ENCODE peak calls at places on chromosomes 7 and 10, in six cellular contexts. One of them, this sample, is unnamed.

GRCh38 chr10:103645141-103646054 is 151.9 kb downstream of the NEURL1 start:
- DNase-seq in frontal cortex: no peak
- DNase-seq in CD4-positive, alpha-beta T cell: no peak
- DNase-seq in Caco-2: peak; percentile 66
- DNase-seq in H4: no peak
- DNase-seq in PC-9: no peak
- DNase-seq in this sample: peak; percentile 57

GRCh38 chr7:6305330-6305729 is 32.9 kb upstream of the CYTH3 start:
- DNase-seq in frontal cortex: no peak
- DNase-seq in CD4-positive, alpha-beta T cell: no peak
- DNase-seq in Caco-2: no peak
- DNase-seq in H4: no peak
- DNase-seq in PC-9: no peak
- DNase-seq in this sample: no peak

GRCh38 chr7:2180081-2180480 is 52.7 kb downstream of the MAD1L1 start:
- DNase-seq in frontal cortex: no peak
- DNase-seq in CD4-positive, alpha-beta T cell: no peak
- DNase-seq in Caco-2: no peak
- DNase-seq in H4: no peak
- DNase-seq in PC-9: no peak
- DNase-seq in this sample: no peak

GRCh38 chr7:55019691-55020480 is 1.1 kb downstream of the EGFR start:
- DNase-seq in frontal cortex: peak; percentile 43
- DNase-seq in CD4-positive, alpha-beta T cell: no peak
- DNase-seq in Caco-2: peak; percentile 73
- DNase-seq in H4: no peak
- DNase-seq in PC-9: no peak
- DNase-seq in this sample: no peak

GRCh38 chr10:122307669-122308486 is 36.8 kb downstream of the BTBD16 start:
- DNase-seq in frontal cortex: no peak
- DNase-seq in CD4-positive, alpha-beta T cell: no peak
- DNase-seq in Caco-2: no peak
- DNase-seq in H4: peak; percentile 96
- DNase-seq in PC-9: peak; percentile 72
- DNase-seq in this sample: peak; percentile 71

GRCh38 chr7:32147909-32148308 is 77.7 kb upstream of the PDE1C start:
- DNase-seq in frontal cortex: no peak
- DNase-seq in CD4-positive, alpha-beta T cell: no peak
- DNase-seq in Caco-2: no peak
- DNase-seq in H4: no peak
- DNase-seq in PC-9: no peak
- DNase-seq in this sample: no peak

GRCh38 chr7:27735165-27735564 is 4.8 kb upstream of the TAX1BP1 start:
- DNase-seq in frontal cortex: no peak
- DNase-seq in CD4-positive, alpha-beta T cell: no peak
- DNase-seq in Caco-2: no peak
- DNase-seq in H4: no peak
- DNase-seq in PC-9: peak; percentile 88
- DNase-seq in this sample: no peak

GRCh38 chr7:4801839-4802231 is 26.4 kb downstream of the AP5Z1 start:
- DNase-seq in frontal cortex: no peak
- DNase-seq in CD4-positive, alpha-beta T cell: no peak
- DNase-seq in Caco-2: no peak
- DNase-seq in H4: no peak
- DNase-seq in PC-9: no peak
- DNase-seq in this sample: no peak

GRCh38 chr7:138483516-138483915 is 23.5 kb downstream of the TRIM24 start:
- DNase-seq in frontal cortex: no peak
- DNase-seq in CD4-positive, alpha-beta T cell: no peak
- DNase-seq in Caco-2: no peak
- DNase-seq in H4: no peak
- DNase-seq in PC-9: no peak
- DNase-seq in this sample: no peak

GRCh38 chr7:124113040-124113439 is 80.2 kb upstream of the TMEM229A start:
- DNase-seq in frontal cortex: no peak
- DNase-seq in CD4-positive, alpha-beta T cell: no peak
- DNase-seq in Caco-2: no peak
- DNase-seq in H4: no peak
- DNase-seq in PC-9: no peak
- DNase-seq in this sample: no peak

GRCh38 chr7:74371381-74372059 is 82.2 kb upstream of the GTF2IRD1 start:
- DNase-seq in frontal cortex: no peak
- DNase-seq in CD4-positive, alpha-beta T cell: no peak
- DNase-seq in Caco-2: peak; percentile 63
- DNase-seq in H4: no peak
- DNase-seq in PC-9: peak; percentile 49
- DNase-seq in this sample: peak; percentile 24

GRCh38 chr10:77949167-77949566 is 22.6 kb upstream of the DLG5 start:
- DNase-seq in frontal cortex: no peak
- DNase-seq in CD4-positive, alpha-beta T cell: no peak
- DNase-seq in Caco-2: no peak
- DNase-seq in H4: peak; percentile 72
- DNase-seq in PC-9: peak; percentile 98
- DNase-seq in this sample: no peak

GRCh38 chr10:28054211-28054888 is 55.5 kb upstream of the ODAD2 start:
- DNase-seq in frontal cortex: no peak
- DNase-seq in CD4-positive, alpha-beta T cell: no peak
- DNase-seq in Caco-2: no peak
- DNase-seq in H4: peak; percentile 80
- DNase-seq in PC-9: no peak
- DNase-seq in this sample: no peak

GRCh38 chr7:128192497-128193142 is 48.5 kb upstream of the LEP start:
- DNase-seq in frontal cortex: no peak
- DNase-seq in CD4-positive, alpha-beta T cell: no peak
- DNase-seq in Caco-2: no peak
- DNase-seq in H4: no peak
- DNase-seq in PC-9: no peak
- DNase-seq in this sample: no peak

GRCh38 chr10:43195557-43195956 is 57.3 kb downstream of the CSGALNACT2 start:
- DNase-seq in frontal cortex: no peak
- DNase-seq in CD4-positive, alpha-beta T cell: no peak
- DNase-seq in Caco-2: no peak
- DNase-seq in H4: no peak
- DNase-seq in PC-9: no peak
- DNase-seq in this sample: peak; percentile 5

GRCh38 chr7:85074992-85075391 is 111.9 kb downstream of the SEMA3D start:
- DNase-seq in frontal cortex: no peak
- DNase-seq in CD4-positive, alpha-beta T cell: no peak
- DNase-seq in Caco-2: no peak
- DNase-seq in H4: no peak
- DNase-seq in PC-9: no peak
- DNase-seq in this sample: no peak

GRCh38 chr10:69662173-69662685 is 32.2 kb downstream of the FAM241B start:
- DNase-seq in frontal cortex: no peak
- DNase-seq in CD4-positive, alpha-beta T cell: no peak
- DNase-seq in Caco-2: no peak
- DNase-seq in H4: no peak
- DNase-seq in PC-9: no peak
- DNase-seq in this sample: no peak

GRCh38 chr7:115618676-115619075 is 411.9 kb downstream of the TFEC start:
- DNase-seq in frontal cortex: no peak
- DNase-seq in CD4-positive, alpha-beta T cell: no peak
- DNase-seq in Caco-2: no peak
- DNase-seq in H4: no peak
- DNase-seq in PC-9: no peak
- DNase-seq in this sample: no peak

GRCh38 chr7:47227762-47228177 is 354.1 kb downstream of the TNS3 start:
- DNase-seq in frontal cortex: no peak
- DNase-seq in CD4-positive, alpha-beta T cell: no peak
- DNase-seq in Caco-2: no peak
- DNase-seq in H4: peak; percentile 97
- DNase-seq in PC-9: no peak
- DNase-seq in this sample: no peak

GRCh38 chr7:130009848-130010688 is 41.1 kb downstream of the ZC3HC1 start:
- DNase-seq in frontal cortex: no peak
- DNase-seq in CD4-positive, alpha-beta T cell: no peak
- DNase-seq in Caco-2: no peak
- DNase-seq in H4: peak; percentile 86
- DNase-seq in PC-9: peak; percentile 97
- DNase-seq in this sample: no peak

GRCh38 chr7:74405191-74405898 is 48.4 kb upstream of the GTF2IRD1 start:
- DNase-seq in frontal cortex: no peak
- DNase-seq in CD4-positive, alpha-beta T cell: no peak
- DNase-seq in Caco-2: peak; percentile 31
- DNase-seq in H4: no peak
- DNase-seq in PC-9: no peak
- DNase-seq in this sample: no peak

GRCh38 chr10:88478256-88478655 is 104.9 kb downstream of the RNLS start:
- DNase-seq in frontal cortex: no peak
- DNase-seq in CD4-positive, alpha-beta T cell: no peak
- DNase-seq in Caco-2: no peak
- DNase-seq in H4: no peak
- DNase-seq in PC-9: no peak
- DNase-seq in this sample: no peak

This sample was measured in mucosa of gallbladder.